ENCODE peak calls at places on chromosomes 7 and 10, in six cellular contexts. Y is tibial artery, K is left ventricle myocardium inferior, Z is heart left ventricle, B is lower lobe of right lung, S is IMR-90. U is an unnamed sample.
A peak's percentile ranks its signal among the peaks of the same experiment; 100 is the strongest.

GRCh38 chr10:18377898-18378297 is 237.7 kb downstream of the CACNB2 start:
- DNase-seq in Y (no peak), K (no peak), Z (no peak), B (no peak), S (no peak), U (no peak)

GRCh38 chr7:158240801-158241200 is 346.8 kb downstream of the PTPRN2 start:
- DNase-seq in Y (no peak), K (no peak), Z (no peak), B (no peak), S (no peak), U (no peak)

GRCh38 chr7:48107926-48108472 is 18.9 kb downstream of the UPP1 start:
- DNase-seq in Y (no peak), K (no peak), Z (no peak), B (no peak), S (no peak), U (peak; percentile 74)

GRCh38 chr7:116679495-116679894 is 7.5 kb downstream of the MET start:
- DNase-seq in Y (no peak), K (no peak), Z (no peak), B (no peak), S (no peak), U (no peak)

GRCh38 chr10:70255329-70256299 is 22.4 kb upstream of the PPA1 start:
- DNase-seq in Y (no peak), K (no peak), Z (no peak), B (peak; percentile 69), S (no peak), U (peak; percentile 77)

GRCh38 chr7:155373359-155374273 is 75.9 kb downstream of the INSIG1 start:
- DNase-seq in Y (no peak), K (no peak), Z (no peak), B (no peak), S (peak; percentile 4), U (peak; percentile 68)

GRCh38 chr7:2271273-2272026 is 29.4 kb downstream of the NUDT1 start:
- DNase-seq in Y (no peak), K (no peak), Z (no peak), B (no peak), S (no peak), U (no peak)

GRCh38 chr10:17452060-17452894 is 2.1 kb downstream of the ST8SIA6 start:
- DNase-seq in Y (no peak), K (no peak), Z (no peak), B (no peak), S (no peak), U (no peak)

GRCh38 chr7:139125637-139126036 is 16.1 kb upstream of the ZC3HAV1 start:
- DNase-seq in Y (no peak), K (no peak), Z (no peak), B (no peak), S (no peak), U (no peak)

GRCh38 chr7:96308253-96308949 is 13.5 kb downstream of the SLC25A13 start:
- DNase-seq in Y (no peak), K (no peak), Z (no peak), B (no peak), S (no peak), U (no peak)

GRCh38 chr10:104447331-104447730 is 93.7 kb downstream of the CFAP58 start:
- DNase-seq in Y (no peak), K (no peak), Z (no peak), B (no peak), S (no peak), U (no peak)

GRCh38 chr7:45123913-45124312 is 12.4 kb upstream of the TBRG4 start:
- DNase-seq in Y (no peak), K (no peak), Z (no peak), B (peak; percentile 40), S (no peak), U (no peak)

GRCh38 chr7:51635801-51636200 is 319.2 kb upstream of the COBL start:
- DNase-seq in Y (no peak), K (no peak), Z (no peak), B (no peak), S (no peak), U (no peak)

GRCh38 chr10:131464789-131465188 is 153.3 kb upstream of the TCERG1L start:
- DNase-seq in Y (no peak), K (no peak), Z (no peak), B (no peak), S (no peak), U (peak; percentile 41)

GRCh38 chr10:12081879-12082560 is 13.3 kb downstream of the DHTKD1 start:
- DNase-seq in Y (no peak), K (no peak), Z (no peak), B (no peak), S (peak; percentile 68), U (no peak)

GRCh38 chr10:117137031-117137910 is 799 bp downstream of the VAX1 start:
- DNase-seq in Y (no peak), K (no peak), Z (no peak), B (no peak), S (no peak), U (peak; percentile 73)

GRCh38 chr10:89646833-89647570 is 2.0 kb upstream of the PANK1 start:
- DNase-seq in Y (no peak), K (no peak), Z (no peak), B (no peak), S (no peak), U (no peak)

GRCh38 chr7:37604078-37604477 is 79.5 kb upstream of the GPR141 start:
- DNase-seq in Y (no peak), K (no peak), Z (no peak), B (no peak), S (no peak), U (no peak)

GRCh38 chr7:1087462-1087809 is 477 bp upstream of the GPER1 start:
- DNase-seq in Y (no peak), K (no peak), Z (no peak), B (no peak), S (peak; percentile 44), U (no peak)

GRCh38 chr7:127675716-127676115 is 23.7 kb downstream of the SND1 start:
- DNase-seq in Y (no peak), K (no peak), Z (no peak), B (no peak), S (no peak), U (no peak)

GRCh38 chr7:157405914-157406810 is 69.4 kb downstream of the DNAJB6 start:
- DNase-seq in Y (no peak), K (peak; percentile 65), Z (peak; percentile 53), B (no peak), S (no peak), U (peak; percentile 63)

GRCh38 chr7:100890640-100891521 is 1.4 kb upstream of the UFSP1 start:
- DNase-seq in Y (no peak), K (peak; percentile 22), Z (no peak), B (no peak), S (no peak), U (peak; percentile 86)

GRCh38 chr7:126881315-126881714 is 371.4 kb downstream of the GRM8 start:
- DNase-seq in Y (no peak), K (no peak), Z (no peak), B (no peak), S (no peak), U (no peak)

GRCh38 chr7:50492770-50493519 is 42.8 kb upstream of the FIGNL1 start:
- DNase-seq in Y (no peak), K (no peak), Z (no peak), B (no peak), S (no peak), U (peak; percentile 41)

GRCh38 chr7:91694221-91694856 is 186.2 kb downstream of the MTERF1 start:
- DNase-seq in Y (no peak), K (no peak), Z (no peak), B (no peak), S (no peak), U (no peak)

GRCh38 chr10:59107147-59107546 is 69.3 kb upstream of the PHYHIPL start:
- DNase-seq in Y (no peak), K (no peak), Z (no peak), B (no peak), S (no peak), U (no peak)

GRCh38 chr10:35946556-35946955 is 304.5 kb upstream of the FZD8 start:
- DNase-seq in Y (no peak), K (no peak), Z (no peak), B (no peak), S (peak; percentile 37), U (no peak)

GRCh38 chr10:35950221-35950620 is 308.1 kb upstream of the FZD8 start:
- DNase-seq in Y (no peak), K (no peak), Z (no peak), B (no peak), S (no peak), U (no peak)

DNA sequence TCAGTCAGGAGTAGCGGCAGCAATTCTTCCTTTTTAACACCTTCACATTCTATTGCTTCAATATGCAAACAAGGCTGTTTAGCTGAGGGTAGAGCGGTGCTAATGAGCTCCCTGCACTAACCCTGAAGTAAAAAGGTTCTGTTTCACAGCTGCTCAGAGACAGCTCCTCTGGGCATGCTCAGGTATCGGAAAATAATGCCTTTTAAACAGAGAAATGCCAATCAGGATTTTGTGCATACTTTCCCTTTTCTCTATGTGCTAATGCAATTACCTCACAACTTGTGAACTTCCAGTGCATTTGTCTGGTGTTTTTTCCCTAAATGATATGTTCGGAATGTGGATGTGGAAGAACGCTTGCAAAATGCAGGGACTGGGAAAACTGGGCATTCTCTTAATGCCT is 307.7 kb upstream of the FZD8 start:
- DNase-seq in Y (no peak), K (no peak), Z (no peak), B (no peak), S (no peak), U (no peak)
- H3K4me3 ChIP-seq in Y (no peak overlapping the region), K (no peak overlapping the region), Z (no peak overlapping the region), B (no peak overlapping the region), S (no peak overlapping the region), U (no peak overlapping the region)

GRCh38 chr7:41889472-41889871 is 186.6 kb upstream of the INHBA start:
- DNase-seq in Y (no peak), K (no peak), Z (no peak), B (no peak), S (no peak), U (no peak)
- H3K4me1 ChIP-seq in Y (peaks cover 31% of the 10 kb centered on the region), K (peaks cover 16% of the 10 kb centered on the region), Z (peaks cover 26% of the 10 kb centered on the region), B (peaks cover 32% of the 10 kb centered on the region), S (peaks cover 42% of the 10 kb centered on the region), U (no peaks in the 10 kb centered on the region)

GRCh38 chr10:72385724-72386123 is 31.0 kb upstream of the DNAJB12 start:
- DNase-seq in Y (no peak), K (no peak), Z (no peak), B (no peak), S (no peak), U (no peak)

GRCh38 chr10:72375585-72375984 is 20.9 kb upstream of the DNAJB12 start:
- DNase-seq in Y (no peak), K (no peak), Z (no peak), B (no peak), S (no peak), U (peak; percentile 33)

GRCh38 chr10:72375173-72375572 is 20.5 kb upstream of the DNAJB12 start:
- DNase-seq in Y (no peak), K (no peak), Z (no peak), B (no peak), S (peak; percentile 30), U (no peak)

GRCh38 chr10:72379062-72379461 is 24.3 kb upstream of the DNAJB12 start:
- DNase-seq in Y (no peak), K (no peak), Z (no peak), B (no peak), S (no peak), U (no peak)

GRCh38 chr10:72379776-72380175 is 25.1 kb upstream of the DNAJB12 start:
- DNase-seq in Y (no peak), K (no peak), Z (no peak), B (no peak), S (peak; percentile 16), U (no peak)
- H3K4me3 ChIP-seq in Y (no peak overlapping the region), K (no peak overlapping the region), Z (no peak overlapping the region), B (no peak overlapping the region), S (no peak overlapping the region), U (no peak overlapping the region)

DNA sequence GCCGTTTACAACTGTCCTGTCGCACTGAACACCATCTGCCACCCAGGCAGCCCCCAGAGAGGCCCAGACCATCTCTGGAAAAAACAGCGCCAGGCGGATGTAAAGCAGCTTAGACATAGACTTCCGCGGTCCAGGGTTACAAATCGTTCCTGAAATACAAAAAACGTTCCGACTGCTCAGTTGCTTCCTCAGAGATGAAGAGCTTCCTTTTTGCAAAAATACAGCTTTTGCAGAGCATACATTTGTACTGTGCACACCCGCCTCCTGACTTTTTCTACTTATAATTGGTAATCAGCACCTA is 11.4 kb downstream of the DAGLB start:
- DNase-seq in Y (no peak), K (no peak), Z (no peak), B (no peak), S (no peak), U (no peak)
- H3K4me1 ChIP-seq in Y (peaks cover 10% of the 10 kb centered on the region), K (peaks cover 45% of the 10 kb centered on the region), Z (peaks cover 26% of the 10 kb centered on the region), B (peaks cover 54% of the 10 kb centered on the region), S (peaks cover 6% of the 10 kb centered on the region), U (no peaks in the 10 kb centered on the region)

U was measured in kidney.